ENCODE peak calls at places on chromosomes 5 and 9, in ten cellular contexts. C is HL-60, L is fibroblast of lung, E is ovary, G is AG04450, I is substantia nigra, D is A549, Z is right lobe of liver, U is psoas muscle, H is left lung. O is an unnamed sample.

GRCh38 chr9:100637787-100638186 is 59.9 kb downstream of the CAVIN4 start:
- DNase-seq in Z (no peak), D (no peak), I (no peak), U (no peak), L (no peak), C (no peak), E (no peak), G (no peak), H (no peak), O (no peak)

GRCh38 chr9:122900791-122901190 is 4.4 kb downstream of the RC3H2 start:
- DNase-seq in G (no peak), I (no peak), L (peak; percentile 43), H (no peak), D (no peak), C (no peak), Z (no peak), E (no peak), U (no peak), O (no peak)

GRCh38 chr5:84373506-84373905 is 11.2 kb downstream of the EDIL3 start:
- DNase-seq in L (no peak), I (no peak), U (no peak), H (no peak), D (no peak), Z (no peak), E (no peak), C (no peak), G (no peak), O (no peak)

GRCh38 chr9:120617637-120617979 is 37.6 kb upstream of the CDK5RAP2 start:
- DNase-seq in Z (no peak), U (no peak), H (no peak), I (no peak), C (no peak), E (no peak), L (peak; percentile 28), G (no peak), D (no peak), O (no peak)

GRCh38 chr9:137295313-137296213 is 6.5 kb downstream of the NRARP start:
- DNase-seq in H (no peak), Z (no peak), D (peak; percentile 84), L (no peak), E (no peak), U (no peak), I (no peak), C (no peak), G (no peak), O (no peak)

GRCh38 chr9:21779397-21779796 is 23.0 kb upstream of the MTAP start:
- DNase-seq in C (no peak), G (no peak), U (no peak), E (no peak), D (no peak), I (no peak), H (no peak), Z (no peak), L (no peak), O (no peak)

GRCh38 chr5:93454896-93455295 is 126.1 kb downstream of the NR2F1-AS1 start:
- DNase-seq in E (no peak), Z (no peak), G (no peak), D (no peak), H (no peak), C (no peak), L (no peak), I (no peak), U (no peak), O (no peak)

GRCh38 chr9:71806916-71807315 is 38.6 kb upstream of the CEMIP2 start:
- DNase-seq in H (peak; percentile 60), I (peak; percentile 51), C (peak; percentile 33), G (peak; percentile 23), E (peak; percentile 37), Z (peak; percentile 48), D (peak; percentile 59), L (peak; percentile 79), U (peak; percentile 44), O (peak; percentile 49)

GRCh38 chr5:53429706-53430105 is 50.7 kb upstream of the FST start:
- DNase-seq in I (no peak), C (no peak), E (no peak), D (no peak), L (peak; percentile 35), G (no peak), U (no peak), H (no peak), Z (no peak), O (no peak)

GRCh38 chr5:33848554-33848953 is 43.2 kb downstream of the ADAMTS12 start:
- DNase-seq in U (no peak), H (no peak), C (no peak), I (no peak), D (no peak), Z (no peak), E (no peak), G (no peak), L (no peak), O (no peak)

GRCh38 chr5:177447611-177448243 is 1.1 kb downstream of the PRR7 start:
- DNase-seq in E (no peak), I (peak; percentile 75), H (no peak), G (no peak), D (peak; percentile 88), L (peak; percentile 81), C (peak; percentile 66), Z (peak; percentile 85), U (peak; percentile 72), O (no peak)

GRCh38 chr5:177449140-177450061 is 2.8 kb downstream of the PRR7 start:
- DNase-seq in U (no peak), L (no peak), H (no peak), Z (no peak), E (no peak), C (no peak), G (no peak), I (no peak), D (no peak), O (no peak)

GRCh38 chr5:177446184-177447065 is at the start of gene PRR7:
- DNase-seq in H (no peak), U (peak; percentile 63), Z (peak; percentile 72), I (peak; percentile 39), L (peak; percentile 57), C (peak; percentile 63), G (no peak), E (peak; percentile 58), D (peak; percentile 85), O (no peak)

GRCh38 chr5:177447066-177447610 is 524 bp downstream of the PRR7 start:
- DNase-seq in G (no peak), D (peak; percentile 64), Z (no peak), U (no peak), L (peak; percentile 36), H (no peak), E (peak; percentile 70), C (peak; percentile 70), I (peak; percentile 58), O (no peak)

GRCh38 chr5:177448244-177448950 is 1.8 kb downstream of the PRR7 start:
- DNase-seq in L (no peak), I (no peak), E (no peak), Z (no peak), G (no peak), D (no peak), U (no peak), H (no peak), C (no peak), O (no peak)
- H3K27ac ChIP-seq in L (no peak overlapping the region), I (peak overlapping the region; percentile 82), E (no peak overlapping the region), Z (no peak overlapping the region), G (no peak overlapping the region), D (peak overlapping the region; percentile 98), U (no peak overlapping the region), H (no peak overlapping the region), C (no peak overlapping the region), O (peak overlapping the region; percentile 40)

GRCh38 chr9:116605904-116606341 is 81.2 kb upstream of the TRIM32 start:
- DNase-seq in E (peak; percentile 47), G (no peak), D (no peak), U (peak; percentile 38), I (no peak), H (no peak), L (no peak), C (no peak), Z (no peak), O (no peak)
- H3K27ac ChIP-seq in E (no peak overlapping the region), G (no peak overlapping the region), D (no peak overlapping the region), U (no peak overlapping the region), I (no peak overlapping the region), H (no peak overlapping the region), L (no peak overlapping the region), C (no peak overlapping the region), Z (no peak overlapping the region), O (no peak overlapping the region)

GRCh38 chr5:6522983-6523382 is 74.3 kb downstream of the UBE2QL1 start:
- DNase-seq in U (no peak), C (no peak), I (no peak), E (no peak), H (no peak), Z (no peak), L (no peak), G (no peak), D (no peak), O (no peak)

GRCh38 chr5:6525422-6525821 is 76.8 kb downstream of the UBE2QL1 start:
- DNase-seq in I (no peak), D (no peak), E (no peak), C (no peak), Z (no peak), G (no peak), U (no peak), H (no peak), L (no peak), O (no peak)

GRCh38 chr5:6522337-6522736 is 73.7 kb downstream of the UBE2QL1 start:
- DNase-seq in L (no peak), U (no peak), D (no peak), G (no peak), H (no peak), I (no peak), E (no peak), Z (no peak), C (no peak), O (no peak)

GRCh38 chr5:6527749-6528455 is 79.2 kb downstream of the UBE2QL1 start:
- DNase-seq in U (no peak), I (no peak), L (no peak), E (no peak), D (no peak), Z (no peak), C (no peak), G (no peak), H (no peak), O (no peak)

DNA sequence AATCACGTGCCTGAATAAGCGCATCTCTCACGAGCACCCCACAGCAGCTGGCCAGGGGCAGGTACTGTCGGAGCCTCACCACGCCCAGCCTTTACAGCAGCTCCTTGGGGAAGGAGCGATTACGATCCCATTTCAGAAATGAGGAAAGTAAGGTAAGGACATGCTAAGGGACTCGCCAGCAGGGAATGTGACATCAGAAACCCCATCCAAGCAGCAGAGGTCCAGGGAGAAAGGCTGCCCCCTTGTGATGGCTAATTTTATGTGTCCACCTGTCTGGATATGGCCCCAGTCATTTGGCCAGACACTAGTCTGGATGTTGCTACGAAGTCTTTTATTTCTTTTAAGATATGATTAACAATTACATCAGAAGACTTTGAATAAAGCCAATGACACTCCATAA is 77.3 kb downstream of the UBE2QL1 start:
- DNase-seq in E (no peak), L (no peak), C (no peak), H (no peak), I (no peak), G (no peak), U (no peak), Z (no peak), D (peak; percentile 40), O (no peak)
- H3K27ac ChIP-seq in E (no peak overlapping the region), L (no peak overlapping the region), C (no peak overlapping the region), H (no peak overlapping the region), I (no peak overlapping the region), G (no peak overlapping the region), U (no peak overlapping the region), Z (no peak overlapping the region), D (no peak overlapping the region), O (no peak overlapping the region)

GRCh38 chr9:127562271-127562780 is 49.8 kb upstream of the STXBP1 start:
- DNase-seq in L (no peak), D (no peak), G (no peak), E (no peak), Z (no peak), U (no peak), C (no peak), H (no peak), I (no peak), O (no peak)
- H3K27ac ChIP-seq in L (peak overlapping the region; percentile 91), D (peak overlapping the region; percentile 92), G (peak overlapping the region; percentile 95), E (peak overlapping the region; percentile 63), Z (no peak overlapping the region), U (peak overlapping the region; percentile 66), C (no peak overlapping the region), H (peak overlapping the region; percentile 86), I (no peak overlapping the region), O (peak overlapping the region; percentile 98)

O was measured in epithelial cell of prostate.